ENCODE peak calls at places on chromosomes 3 and 15, in seven cellular contexts. V is stimulated activated CD8-positive, alpha-beta memory T cell treated with anti-CD3 and anti-CD28 coated beads, Interleukin-7, amount 100 ng/mL, for 1 hour; S is NCI-H2081; T is progenitor cell of endocrine pancreas; G is aorta; M is stimulated activated CD4-positive, alpha-beta T cell treated with anti-CD3 and anti-CD28 coated beads, Interleukin-12 subunit alpha, Interleukin-12 subunit beta, amount 100 ng/mL, for 4 hours; K is left ventricle myocardium superior. Q is an unnamed sample.

GRCh38 chr3:11510001-11510760 is 133.5 kb downstream of the VGLL4 start:
- DNase-seq in M (no peak), G (no peak), T (no peak), S (no peak), V (no peak), K (peak; percentile 48), Q (peak; percentile 41)

GRCh38 chr15:69849232-69849610 is 248.5 kb downstream of the TLE3 start:
- DNase-seq in V (no peak), S (no peak), G (no peak), K (no peak), T (no peak), M (no peak), Q (no peak)

GRCh38 chr3:4889896-4890295 is 89.3 kb upstream of the BHLHE40 start:
- DNase-seq in K (no peak), M (no peak), T (no peak), G (no peak), S (no peak), V (no peak), Q (no peak)

GRCh38 chr3:46695962-46696922 is 2.8 kb upstream of the ALS2CL start:
- DNase-seq in K (peak; percentile 86), S (no peak), V (no peak), M (no peak), T (no peak), G (peak; percentile 88), Q (no peak)

GRCh38 chr3:53350652-53351051 is 3.3 kb upstream of the DCP1A start:
- DNase-seq in S (no peak), K (no peak), V (no peak), T (no peak), G (no peak), M (no peak), Q (no peak)

GRCh38 chr15:57218826-57219576 is 157.3 kb upstream of the CGNL1 start:
- DNase-seq in G (no peak), T (no peak), V (no peak), K (no peak), M (no peak), S (peak; percentile 90), Q (peak; percentile 85)

GRCh38 chr3:58179235-58180098 is 31.3 kb downstream of the DNASE1L3 start:
- DNase-seq in T (no peak), S (no peak), M (no peak), K (no peak), G (no peak), V (no peak), Q (no peak)

GRCh38 chr3:197256836-197257444 is 41.5 kb downstream of the DLG1 start:
- DNase-seq in S (peak; percentile 20), G (no peak), T (no peak), M (peak; percentile 2), V (no peak), K (no peak), Q (peak; percentile 16)

GRCh38 chr3:115071611-115072010 is 75.5 kb downstream of the ZBTB20 start:
- DNase-seq in V (no peak), T (no peak), M (no peak), G (no peak), S (no peak), K (no peak), Q (no peak)

GRCh38 chr3:128187495-128187894 is 34.2 kb downstream of the EEFSEC start:
- DNase-seq in G (no peak), T (no peak), S (no peak), M (no peak), V (no peak), K (no peak), Q (no peak)

GRCh38 chr3:193825617-193826016 is 232.6 kb downstream of the OPA1 start:
- DNase-seq in G (no peak), M (no peak), V (no peak), K (no peak), T (no peak), S (no peak), Q (no peak)

GRCh38 chr3:14324224-14324944 is 78.0 kb upstream of the SLC6A6 start:
- DNase-seq in S (no peak), T (no peak), G (no peak), M (no peak), K (no peak), V (no peak), Q (no peak)

GRCh38 chr3:21846976-21847375 is 96.0 kb upstream of the ZNF385D start:
- DNase-seq in T (no peak), K (no peak), G (no peak), V (no peak), S (no peak), M (no peak), Q (no peak)

GRCh38 chr15:57387644-57388076 is 11.4 kb downstream of the CGNL1 start:
- DNase-seq in G (no peak), M (no peak), V (no peak), T (no peak), K (no peak), S (peak; percentile 10), Q (peak; percentile 82)

GRCh38 chr15:77748078-77749064 is 115.7 kb upstream of the LINGO1 start:
- DNase-seq in G (no peak), T (no peak), S (no peak), V (no peak), M (no peak), K (no peak), Q (no peak)

GRCh38 chr15:72932461-72932860 is 119.8 kb upstream of the NEO1 start:
- DNase-seq in S (no peak), M (no peak), V (no peak), T (no peak), K (no peak), G (no peak), Q (no peak)

GRCh38 chr15:90838066-90838465 is 30.3 kb upstream of the FURIN start:
- DNase-seq in V (peak; percentile 76), G (no peak), T (no peak), M (peak; percentile 81), K (no peak), S (no peak), Q (no peak)

GRCh38 chr3:66606868-66607267 is 106.0 kb upstream of the LRIG1 start:
- DNase-seq in T (no peak), K (no peak), V (no peak), S (no peak), M (no peak), G (no peak), Q (no peak)